ENCODE peak calls at places on chromosomes 1 and 21, in ten cellular contexts. A, F, Q, Z, N, O, C, I, H and M are unnamed samples.
A peak's percentile ranks its signal among the peaks of the same experiment; 100 is the strongest.

GRCh38 chr1:4025752-4026151 is 125.7 kb upstream of the C1orf174 start:
- DNase-seq in H (no peak), F (no peak), C (no peak), Z (no peak), N (no peak), Q (no peak), A (no peak), I (no peak), O (no peak), M (no peak)

GRCh38 chr21:45977396-45977795 is 4.2 kb upstream of the COL6A1 start:
- DNase-seq in C (no peak), F (no peak), N (no peak), Q (peak; percentile 57), A (no peak), H (peak; percentile 24), O (no peak), I (peak; percentile 11), Z (peak; percentile 77), M (peak; percentile 32)

GRCh38 chr1:113207019-113207418 is 134.0 kb downstream of the LRIG2 start:
- DNase-seq in Q (no peak), N (peak; percentile 29), H (no peak), A (no peak), I (no peak), Z (no peak), C (no peak), O (no peak), F (no peak), M (no peak)

GRCh38 chr1:100972185-100972584 is 53.4 kb downstream of the DPH5 start:
- DNase-seq in C (no peak), Z (no peak), Q (no peak), H (no peak), F (no peak), O (no peak), A (no peak), I (no peak), N (no peak), M (no peak)

GRCh38 chr1:201783067-201783466 is 45.9 kb upstream of the IPO9 start:
- DNase-seq in N (no peak), F (no peak), Z (no peak), I (no peak), C (no peak), O (no peak), H (no peak), A (peak; percentile 53), Q (no peak), M (no peak)

GRCh38 chr1:147389532-147390184 is 147.2 kb downstream of the CHD1L start:
- DNase-seq in Q (no peak), A (peak; percentile 65), H (no peak), N (peak; percentile 66), Z (no peak), I (peak; percentile 17), F (peak; percentile 7), O (peak; percentile 62), C (peak; percentile 33), M (peak; percentile 9)

GRCh38 chr1:101282314-101283087 is 45.7 kb downstream of the S1PR1 start:
- DNase-seq in F (no peak), I (no peak), N (no peak), O (no peak), H (no peak), C (no peak), Z (no peak), Q (no peak), A (peak; percentile 67), M (peak; percentile 17)

GRCh38 chr1:76705560-76705959 is 161.7 kb upstream of the ST6GALNAC5 start:
- DNase-seq in C (no peak), N (no peak), I (no peak), A (no peak), F (no peak), O (no peak), Z (no peak), H (no peak), Q (no peak), M (peak; percentile 16)

GRCh38 chr21:37463083-37463780 is 96.7 kb downstream of the DYRK1A start:
- DNase-seq in F (no peak), H (no peak), Q (no peak), C (peak; percentile 51), Z (no peak), N (peak; percentile 46), O (no peak), I (peak; percentile 44), A (peak; percentile 85), M (peak; percentile 51)

GRCh38 chr1:45894331-45894730 is 90.9 kb downstream of the MAST2 start:
- DNase-seq in N (no peak), O (no peak), Q (no peak), A (no peak), Z (no peak), F (no peak), C (no peak), I (no peak), H (no peak), M (no peak)

GRCh38 chr1:89962742-89963075 is 32.2 kb upstream of the ZNF326 start:
- DNase-seq in C (no peak), O (no peak), A (peak; percentile 51), Q (no peak), I (no peak), N (no peak), H (no peak), Z (no peak), F (no peak), M (no peak)

GRCh38 chr1:214317300-214317699 is 36.3 kb downstream of the SMYD2 start:
- DNase-seq in N (no peak), I (no peak), Z (no peak), H (no peak), A (no peak), O (peak; percentile 96), Q (no peak), F (no peak), C (no peak), M (no peak)

GRCh38 chr21:17466166-17466565 is 46.7 kb upstream of the CXADR start:
- DNase-seq in H (peak; percentile 37), F (no peak), Q (no peak), Z (no peak), O (no peak), A (peak; percentile 43), I (no peak), N (peak; percentile 6), C (no peak), M (peak; percentile 5)

GRCh38 chr21:31872452-31873274 is at the start of gene HUNK:
- DNase-seq in Z (peak; percentile 19), Q (no peak), F (peak; percentile 61), C (no peak), H (peak; percentile 58), I (peak; percentile 88), N (no peak), O (no peak), A (peak; percentile 39), M (peak; percentile 91)

GRCh38 chr1:230080834-230081233 is 13.8 kb downstream of the GALNT2 start:
- DNase-seq in F (no peak), C (no peak), O (no peak), I (no peak), Z (no peak), H (no peak), A (no peak), Q (peak; percentile 82), N (no peak), M (no peak)

GRCh38 chr1:228753236-228753741 is 18.0 kb downstream of the RHOU start:
- DNase-seq in A (no peak), F (no peak), N (no peak), I (no peak), H (no peak), Z (no peak), C (no peak), O (no peak), Q (no peak), M (no peak)
- H3K4me1 ChIP-seq in A (no peaks in the 10 kb centered on the region), F (peaks cover 23% of the 10 kb centered on the region), N (no peaks in the 10 kb centered on the region), I (no peaks in the 10 kb centered on the region), H (no peaks in the 10 kb centered on the region), Z (no peaks in the 10 kb centered on the region), C (peaks cover 10% of the 10 kb centered on the region), O (no peaks in the 10 kb centered on the region), Q (peaks cover 3% of the 10 kb centered on the region), M (no peaks in the 10 kb centered on the region)

DNA sequence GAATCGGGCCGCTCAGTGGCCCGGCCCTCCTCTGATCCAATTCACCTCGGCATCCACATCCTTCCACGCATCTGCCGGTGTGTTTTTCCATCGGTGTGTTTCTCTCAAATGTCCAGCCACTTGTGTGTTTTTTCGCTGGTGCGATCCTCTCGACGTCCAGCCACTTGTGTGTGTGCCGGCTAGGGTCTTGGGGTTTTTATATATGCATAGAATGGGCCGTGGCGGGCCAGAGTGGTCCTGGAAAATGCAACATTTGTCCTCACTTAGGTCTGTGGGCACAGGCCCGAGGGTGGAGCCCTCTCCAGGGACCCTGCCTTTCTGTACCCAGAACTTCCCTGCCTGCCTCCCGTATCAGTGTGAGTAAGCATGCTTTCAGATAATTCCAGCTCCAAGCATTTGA is 1106.4 kb downstream of the AMY1C start:
- DNase-seq in C (no peak), I (no peak), A (no peak), F (no peak), Q (no peak), Z (no peak), N (no peak), H (no peak), O (no peak), M (no peak)
- H3K9me3 ChIP-seq in C (no peaks in the 10 kb centered on the region), I (no peaks in the 10 kb centered on the region), A (no peaks in the 10 kb centered on the region), F (no peaks in the 10 kb centered on the region), Q (no peaks in the 10 kb centered on the region), Z (no peaks in the 10 kb centered on the region), N (no peaks in the 10 kb centered on the region), H (no peaks in the 10 kb centered on the region), O (no peaks in the 10 kb centered on the region), M (no peaks in the 10 kb centered on the region)

GRCh38 chr1:203278087-203278884 is 27.0 kb upstream of the BTG2 start:
- DNase-seq in C (peak; percentile 41), F (peak; percentile 82), O (no peak), A (peak; percentile 79), Q (peak; percentile 99), N (peak; percentile 62), Z (peak; percentile 98), H (peak; percentile 83), I (no peak), M (peak; percentile 93)
- H3K4me1 ChIP-seq in C (peaks cover 37% of the 10 kb centered on the region), F (peaks cover 37% of the 10 kb centered on the region), O (peaks cover 16% of the 10 kb centered on the region), A (peaks cover 7% of the 10 kb centered on the region), Q (peaks cover 95% of the 10 kb centered on the region), N (peaks cover 28% of the 10 kb centered on the region), Z (peaks cover 12% of the 10 kb centered on the region), H (peaks cover 51% of the 10 kb centered on the region), I (peaks cover 5% of the 10 kb centered on the region), M (peaks cover 35% of the 10 kb centered on the region)

GRCh38 chr1:2856821-2857290 is 55.4 kb upstream of the TTC34 start:
- DNase-seq in Z (no peak), Q (no peak), C (no peak), N (no peak), H (no peak), F (no peak), I (no peak), A (no peak), O (no peak), M (no peak)

GRCh38 chr1:2855206-2856075 is 53.9 kb upstream of the TTC34 start:
- DNase-seq in C (no peak), O (no peak), Z (no peak), Q (no peak), I (no peak), N (no peak), H (no peak), A (no peak), F (no peak), M (no peak)

GRCh38 chr1:2857521-2857920 is 56.0 kb upstream of the TTC34 start:
- DNase-seq in Q (no peak), I (no peak), F (no peak), A (no peak), H (no peak), C (no peak), Z (no peak), N (no peak), O (no peak), M (no peak)

GRCh38 chr1:2854611-2855010 is 53.1 kb upstream of the TTC34 start:
- DNase-seq in F (no peak), A (no peak), N (no peak), H (no peak), C (no peak), O (no peak), Z (no peak), I (no peak), Q (no peak), M (no peak)

GRCh38 chr1:2856076-2856390 is 54.5 kb upstream of the TTC34 start:
- DNase-seq in Z (no peak), A (no peak), Q (no peak), N (no peak), I (no peak), O (no peak), H (no peak), C (no peak), F (no peak), M (no peak)
- H3K9me3 ChIP-seq in Z (no peaks in the 10 kb centered on the region), A (no peaks in the 10 kb centered on the region), Q (no peaks in the 10 kb centered on the region), N (no peaks in the 10 kb centered on the region), I (no peaks in the 10 kb centered on the region), O (no peaks in the 10 kb centered on the region), H (no peaks in the 10 kb centered on the region), C (no peaks in the 10 kb centered on the region), F (no peaks in the 10 kb centered on the region), M (no peaks in the 10 kb centered on the region)